ENCODE peak calls at places on chromosomes 2 and 18, in four cellular contexts. H is T-helper 2 cell, S is COLO829, J is PC-9. Q is an unnamed sample.

GRCh38 chr18:63342206-63342605 is 22.6 kb upstream of the BCL2 start:
- DNase-seq in S (no peak), J (no peak), H (no peak), Q (no peak)

GRCh38 chr18:13629841-13630747 is 96.3 kb downstream of the FAM210A start:
- DNase-seq in H (no peak), J (peak; percentile 37), S (peak; percentile 72), Q (peak; percentile 50)

GRCh38 chr2:71675296-71675695 is 221.9 kb downstream of the DYSF start:
- DNase-seq in H (no peak), J (peak; percentile 64), S (no peak), Q (peak; percentile 80)

GRCh38 chr2:159921752-159922404 is 123.9 kb upstream of the CD302 start:
- DNase-seq in S (peak; percentile 28), J (no peak), H (peak; percentile 46), Q (peak; percentile 79)

GRCh38 chr2:232174662-232175061 is 203.9 kb upstream of the ALPP start:
- DNase-seq in H (no peak), J (no peak), S (no peak), Q (no peak)

GRCh38 chr2:62789918-62790317 is 84.4 kb downstream of the EHBP1 start:
- DNase-seq in H (no peak), J (no peak), S (no peak), Q (peak; percentile 25)

GRCh38 chr2:3535794-3536681 is 16.7 kb upstream of the ADI1 start:
- DNase-seq in H (no peak), S (peak; percentile 60), J (peak; percentile 93), Q (peak; percentile 60)

GRCh38 chr2:40877734-40878288 is 425.9 kb upstream of the SLC8A1 start:
- DNase-seq in H (no peak), J (no peak), S (no peak), Q (no peak)

GRCh38 chr18:24014986-24015896 is 687 bp downstream of the TTC39C start:
- DNase-seq in H (no peak), S (peak; percentile 16), J (peak; percentile 46), Q (peak; percentile 46)

GRCh38 chr2:158667567-158667966 is 127.5 kb upstream of the DAPL1 start:
- DNase-seq in H (no peak), J (no peak), S (no peak), Q (no peak)

Q was measured in small intestine.